ENCODE peak calls at places on chromosomes 7 and 10, in eight cellular contexts. G is IMR-90, X is fibroblast of mammary gland, P is stomach, S is heart right ventricle, B is endodermal cell, J is fibroblast of the aortic adventitia, I is heart left ventricle. T is an unnamed sample.

GRCh38 chr10:37379991-37380390 is 254.6 kb downstream of the ANKRD30A start:
- DNase-seq in S (no peak), I (no peak), P (no peak), X (peak; percentile 3), G (no peak), B (no peak), J (no peak), T (peak; percentile 100)

GRCh38 chr7:77258014-77258413 is 58.4 kb upstream of the FGL2 start:
- DNase-seq in J (peak; percentile 43), G (peak; percentile 78), S (no peak), X (peak; percentile 59), I (no peak), B (no peak), P (no peak), T (peak; percentile 35)

GRCh38 chr10:21532694-21533576 is 1.1 kb upstream of the MLLT10 start:
- DNase-seq in P (no peak), I (no peak), S (no peak), J (no peak), X (no peak), B (no peak), G (no peak), T (no peak)

GRCh38 chr7:43650457-43651052 is 67.6 kb downstream of the STK17A start:
- DNase-seq in J (peak; percentile 73), S (no peak), I (no peak), B (no peak), G (peak; percentile 92), X (peak; percentile 69), P (no peak), T (no peak)

GRCh38 chr7:20440472-20441105 is 109.9 kb downstream of the ITGB8 start:
- DNase-seq in J (peak; percentile 32), I (peak; percentile 15), P (peak; percentile 30), B (peak; percentile 89), X (peak; percentile 58), G (peak; percentile 62), S (no peak), T (peak; percentile 38)

GRCh38 chr7:127270093-127270492 is 17.4 kb upstream of the GRM8 start:
- DNase-seq in I (no peak), G (no peak), X (no peak), P (no peak), J (no peak), S (no peak), B (no peak), T (no peak)

GRCh38 chr7:44348300-44348699 is 22.9 kb upstream of the CAMK2B start:
- DNase-seq in B (peak; percentile 90), S (no peak), G (peak; percentile 39), I (no peak), J (peak; percentile 42), X (peak; percentile 40), P (no peak), T (peak; percentile 11)

GRCh38 chr7:105315357-105315756 is 73.4 kb downstream of the SRPK2 start:
- DNase-seq in X (peak; percentile 35), J (peak; percentile 20), B (no peak), S (no peak), I (no peak), P (no peak), G (no peak), T (no peak)

GRCh38 chr7:133593561-133593960 is 340.7 kb downstream of the EXOC4 start:
- DNase-seq in B (no peak), X (no peak), I (no peak), P (no peak), G (no peak), S (no peak), J (no peak), T (no peak)

GRCh38 chr10:58637372-58637771 is 124.7 kb downstream of the BICC1 start:
- DNase-seq in S (no peak), P (no peak), G (no peak), J (peak; percentile 98), B (no peak), X (peak; percentile 80), I (no peak), T (no peak)

GRCh38 chr7:101017099-101017777 is 2.6 kb upstream of the MUC17 start:
- DNase-seq in G (peak; percentile 84), P (peak; percentile 68), I (peak; percentile 71), S (peak; percentile 82), B (peak; percentile 87), X (peak; percentile 82), J (peak; percentile 79), T (peak; percentile 86)

GRCh38 chr10:18793951-18794350 is 134.7 kb downstream of the ARL5B start:
- DNase-seq in G (peak; percentile 55), S (no peak), J (peak; percentile 59), B (no peak), I (no peak), X (peak; percentile 12), P (no peak), T (peak; percentile 30)

GRCh38 chr10:101693701-101694055 is 1.3 kb downstream of the FBXW4 start:
- DNase-seq in X (peak; percentile 64), B (no peak), J (peak; percentile 64), P (no peak), I (no peak), G (peak; percentile 60), S (peak; percentile 11), T (peak; percentile 30)

GRCh38 chr7:83190659-83191389 is 28.1 kb upstream of the PCLO start:
- DNase-seq in G (no peak), S (no peak), J (no peak), B (no peak), X (no peak), P (no peak), I (no peak), T (no peak)

GRCh38 chr10:104252349-104252748 is 2.3 kb upstream of the GSTO1 start:
- DNase-seq in S (no peak), B (no peak), I (no peak), G (no peak), P (no peak), X (no peak), J (no peak), T (no peak)

DNA sequence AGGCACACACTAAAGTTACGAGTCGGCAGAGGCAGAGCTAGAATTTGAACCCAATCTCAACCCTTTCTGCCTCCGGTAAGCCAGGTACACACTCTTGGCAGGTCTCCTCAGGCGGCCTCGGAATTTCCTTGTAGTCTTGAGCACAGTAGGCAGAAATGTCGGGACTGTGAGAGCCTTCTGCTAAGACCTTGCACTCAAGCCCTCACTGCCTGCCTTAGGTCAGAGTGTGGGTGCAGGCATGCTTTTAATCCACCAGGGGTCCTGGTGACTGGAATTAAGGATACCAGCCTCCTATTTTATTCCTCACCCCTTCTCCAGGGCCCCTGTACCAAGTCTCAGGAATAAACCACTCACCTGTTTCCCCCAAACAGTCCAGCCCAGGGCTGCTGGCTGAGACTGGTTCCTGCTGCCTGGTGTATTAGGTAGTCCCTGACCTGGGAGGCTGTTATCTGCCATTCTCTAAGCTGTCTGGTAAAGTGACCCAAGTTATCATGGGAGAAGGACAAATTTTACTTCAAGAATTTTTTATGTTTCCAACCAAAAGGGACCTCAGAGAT is 855 bp downstream of the ATP6V1F start:
- DNase-seq in I (no peak), X (peak; percentile 76), P (peak; percentile 42), J (peak; percentile 79), G (peak; percentile 74), B (peak; percentile 87), S (no peak), T (peak; percentile 67)
- TF ChIP-seq CTCF in I (no peak), X (peak; percentile 61), P (no peak), J (peak; percentile 70), G (peak; percentile 61), B (peak; percentile 75), S (no peak), T (peak; percentile 70)

GRCh38 chr10:9219860-9220259 is 1165.4 kb downstream of the GATA3 start:
- DNase-seq in X (no peak), G (no peak), B (no peak), I (no peak), J (no peak), P (no peak), S (no peak), T (no peak)

GRCh38 chr10:9227679-9228365 is 1173.3 kb downstream of the GATA3 start:
- DNase-seq in X (no peak), B (no peak), G (no peak), S (no peak), J (no peak), P (no peak), I (no peak), T (peak; percentile 12)

GRCh38 chr10:9228770-9229169 is 1174.3 kb downstream of the GATA3 start:
- DNase-seq in G (peak; percentile 2), X (peak; percentile 67), I (no peak), J (peak; percentile 53), B (no peak), S (no peak), P (no peak), T (peak; percentile 27)

GRCh38 chr10:9222917-9223316 is 1168.4 kb downstream of the GATA3 start:
- DNase-seq in X (peak; percentile 76), P (no peak), G (no peak), J (no peak), I (no peak), B (no peak), S (no peak), T (no peak)
- H3K4me3 ChIP-seq in X (no peak overlapping the region), P (no peak overlapping the region), G (no peak overlapping the region), J (no peak overlapping the region), I (no peak overlapping the region), B (no peak overlapping the region), S (no peak overlapping the region), T (no peak overlapping the region)

GRCh38 chr10:96719850-96720421 is 378 bp downstream of the PIK3AP1 start:
- DNase-seq in I (peak; percentile 56), X (no peak), G (no peak), B (peak; percentile 94), S (peak; percentile 47), P (peak; percentile 67), J (no peak), T (no peak)
- TF ChIP-seq CTCF in I (no peak), X (no peak), G (peak; percentile 38), B (peak; percentile 82), S (no peak), P (peak; percentile 29), J (no peak), T (peak; percentile 24)

DNA sequence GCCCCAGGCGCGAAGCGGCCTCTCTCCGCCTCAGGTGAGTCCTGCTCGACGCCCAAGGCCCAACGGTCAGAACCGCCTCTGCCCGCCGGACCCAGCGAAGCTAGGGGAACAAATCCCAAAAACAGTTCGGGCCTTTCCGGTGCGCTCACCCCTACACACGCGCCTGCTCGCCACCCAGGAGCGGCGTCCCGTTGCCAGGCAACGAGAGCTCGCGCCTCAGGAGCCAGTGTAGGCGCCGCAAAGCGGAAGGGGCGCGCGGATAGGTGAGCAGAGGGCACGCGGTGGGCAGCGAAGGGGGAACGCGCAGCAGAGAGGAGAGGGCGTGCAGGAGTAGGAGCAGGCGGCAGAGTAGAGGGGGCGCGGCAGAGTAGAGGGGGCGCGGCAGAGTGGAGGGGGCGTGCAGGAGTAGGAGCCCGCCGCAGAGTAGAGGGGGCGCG is at the start of the genes DYDC1 and DYDC2:
- DNase-seq in S (peak; percentile 22), J (no peak), X (no peak), P (peak; percentile 55), I (peak; percentile 20), B (peak; percentile 95), G (no peak), T (peak; percentile 35)
- H3K4me3 ChIP-seq in S (peak within 1 kb of the TSS; percentile 24), J (no peak within 1 kb of the TSS), X (no peak within 1 kb of the TSS), P (peak within 1 kb of the TSS; percentile 44), I (peak within 1 kb of the TSS; percentile 44), B (peak within 1 kb of the TSS; percentile 74), G (no peak within 1 kb of the TSS), T (peak within 1 kb of the TSS; percentile 1)

T was measured in bronchial epithelial cell.